ENCODE peak calls at places on chromosomes 3 and 15, in seven cellular contexts. One of them, this sample, is unnamed.

GRCh38 chr3:58074997-58075396 is 66.8 kb downstream of the FLNB start:
- DNase-seq in right lobe of liver: no peak
- DNase-seq in aorta: no peak
- DNase-seq in heart right ventricle: no peak
- DNase-seq in thoracic aorta: no peak
- DNase-seq in psoas muscle: no peak
- DNase-seq in Caco-2: no peak
- DNase-seq in this sample: no peak

GRCh38 chr3:193507566-193507965 is 47.1 kb downstream of the ATP13A4 start:
- DNase-seq in right lobe of liver: no peak
- DNase-seq in aorta: no peak
- DNase-seq in heart right ventricle: no peak
- DNase-seq in thoracic aorta: no peak
- DNase-seq in psoas muscle: no peak
- DNase-seq in Caco-2: no peak
- DNase-seq in this sample: no peak

GRCh38 chr3:81395739-81396138 is 365.7 kb downstream of the GBE1 start:
- DNase-seq in right lobe of liver: no peak
- DNase-seq in aorta: no peak
- DNase-seq in heart right ventricle: no peak
- DNase-seq in thoracic aorta: no peak
- DNase-seq in psoas muscle: no peak
- DNase-seq in Caco-2: no peak
- DNase-seq in this sample: no peak

GRCh38 chr15:78368115-78368514 is 28.0 kb downstream of the CRABP1 start:
- DNase-seq in right lobe of liver: no peak
- DNase-seq in aorta: no peak
- DNase-seq in heart right ventricle: no peak
- DNase-seq in thoracic aorta: no peak
- DNase-seq in psoas muscle: no peak
- DNase-seq in Caco-2: no peak
- DNase-seq in this sample: no peak

GRCh38 chr15:39135989-39136388 is 444.9 kb upstream of the THBS1 start:
- DNase-seq in right lobe of liver: no peak
- DNase-seq in aorta: no peak
- DNase-seq in heart right ventricle: no peak
- DNase-seq in thoracic aorta: no peak
- DNase-seq in psoas muscle: no peak
- DNase-seq in Caco-2: no peak
- DNase-seq in this sample: no peak

GRCh38 chr3:188786424-188786823 is 385.3 kb upstream of the TPRG1 start:
- DNase-seq in right lobe of liver: no peak
- DNase-seq in aorta: no peak
- DNase-seq in heart right ventricle: no peak
- DNase-seq in thoracic aorta: no peak
- DNase-seq in psoas muscle: no peak
- DNase-seq in Caco-2: no peak
- DNase-seq in this sample: no peak

GRCh38 chr3:121152573-121152972 is 244.6 kb downstream of the STXBP5L start:
- DNase-seq in right lobe of liver: no peak
- DNase-seq in aorta: no peak
- DNase-seq in heart right ventricle: no peak
- DNase-seq in thoracic aorta: no peak
- DNase-seq in psoas muscle: no peak
- DNase-seq in Caco-2: peak; percentile 2
- DNase-seq in this sample: no peak

GRCh38 chr3:73774645-73775044 is 149.9 kb upstream of the PDZRN3 start:
- DNase-seq in right lobe of liver: no peak
- DNase-seq in aorta: no peak
- DNase-seq in heart right ventricle: no peak
- DNase-seq in thoracic aorta: no peak
- DNase-seq in psoas muscle: no peak
- DNase-seq in Caco-2: no peak
- DNase-seq in this sample: no peak

GRCh38 chr3:87025636-87026035 is 34.7 kb upstream of the VGLL3 start:
- DNase-seq in right lobe of liver: no peak
- DNase-seq in aorta: no peak
- DNase-seq in heart right ventricle: no peak
- DNase-seq in thoracic aorta: no peak
- DNase-seq in psoas muscle: no peak
- DNase-seq in Caco-2: no peak
- DNase-seq in this sample: no peak

GRCh38 chr15:83656943-83657528 is 3.1 kb downstream of the ADAMTSL3 start:
- DNase-seq in right lobe of liver: peak; percentile 63
- DNase-seq in aorta: no peak
- DNase-seq in heart right ventricle: no peak
- DNase-seq in thoracic aorta: no peak
- DNase-seq in psoas muscle: no peak
- DNase-seq in Caco-2: peak; percentile 8
- DNase-seq in this sample: no peak
- H3K4me1 ChIP-seq in right lobe of liver: no peaks in the 10 kb centered on the region
- H3K4me1 ChIP-seq in aorta: peaks cover 7% of the 10 kb centered on the region
- H3K4me1 ChIP-seq in heart right ventricle: peaks cover 68% of the 10 kb centered on the region
- H3K4me1 ChIP-seq in thoracic aorta: peaks cover 14% of the 10 kb centered on the region
- H3K4me1 ChIP-seq in psoas muscle: no peaks in the 10 kb centered on the region
- H3K4me1 ChIP-seq in Caco-2: peaks cover 8% of the 10 kb centered on the region
- H3K4me1 ChIP-seq in this sample: no peaks in the 10 kb centered on the region

GRCh38 chr15:101168898-101169297 is 83.0 kb downstream of the CHSY1 start:
- DNase-seq in right lobe of liver: no peak
- DNase-seq in aorta: no peak
- DNase-seq in heart right ventricle: no peak
- DNase-seq in thoracic aorta: no peak
- DNase-seq in psoas muscle: no peak
- DNase-seq in Caco-2: no peak
- DNase-seq in this sample: no peak

GRCh38 chr15:101169457-101170071 is 82.3 kb downstream of the CHSY1 start:
- DNase-seq in right lobe of liver: no peak
- DNase-seq in aorta: peak; percentile 50
- DNase-seq in heart right ventricle: no peak
- DNase-seq in thoracic aorta: no peak
- DNase-seq in psoas muscle: peak; percentile 78
- DNase-seq in Caco-2: no peak
- DNase-seq in this sample: peak; percentile 30

GRCh38 chr15:101167791-101168462 is 83.9 kb downstream of the CHSY1 start:
- DNase-seq in right lobe of liver: peak; percentile 74
- DNase-seq in aorta: peak; percentile 94
- DNase-seq in heart right ventricle: peak; percentile 86
- DNase-seq in thoracic aorta: peak; percentile 77
- DNase-seq in psoas muscle: peak; percentile 83
- DNase-seq in Caco-2: no peak
- DNase-seq in this sample: peak; percentile 50

GRCh38 chr15:101167366-101167790 is 84.5 kb downstream of the CHSY1 start:
- DNase-seq in right lobe of liver: no peak
- DNase-seq in aorta: no peak
- DNase-seq in heart right ventricle: no peak
- DNase-seq in thoracic aorta: no peak
- DNase-seq in psoas muscle: no peak
- DNase-seq in Caco-2: no peak
- DNase-seq in this sample: no peak

DNA sequence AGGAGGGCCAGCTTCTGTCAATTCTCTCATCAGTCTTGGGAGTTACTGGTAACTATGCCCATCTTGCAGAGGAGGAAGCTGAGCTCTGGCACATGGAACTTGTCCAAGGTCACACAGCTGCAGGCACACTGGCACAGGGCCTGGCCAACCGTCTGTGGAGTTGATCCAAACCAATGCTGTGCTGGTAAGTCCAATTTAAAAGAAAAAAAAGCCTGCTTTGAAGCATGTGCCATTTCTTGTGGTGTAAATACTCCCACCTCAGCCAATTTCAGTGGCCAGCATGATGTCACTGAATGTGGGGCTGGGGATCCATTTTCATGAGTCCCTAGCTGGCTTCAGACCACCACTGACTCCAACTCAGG is 83.4 kb downstream of the CHSY1 start:
- DNase-seq in right lobe of liver: no peak
- DNase-seq in aorta: peak; percentile 90
- DNase-seq in heart right ventricle: no peak
- DNase-seq in thoracic aorta: peak; percentile 48
- DNase-seq in psoas muscle: peak; percentile 72
- DNase-seq in Caco-2: no peak
- DNase-seq in this sample: peak; percentile 26
- H3K4me1 ChIP-seq in right lobe of liver: no peaks in the 10 kb centered on the region
- H3K4me1 ChIP-seq in aorta: peaks cover 4% of the 10 kb centered on the region
- H3K4me1 ChIP-seq in heart right ventricle: peaks cover 59% of the 10 kb centered on the region
- H3K4me1 ChIP-seq in thoracic aorta: peaks cover 44% of the 10 kb centered on the region
- H3K4me1 ChIP-seq in psoas muscle: peaks cover 26% of the 10 kb centered on the region
- H3K4me1 ChIP-seq in Caco-2: no peaks in the 10 kb centered on the region
- H3K4me1 ChIP-seq in this sample: peaks cover 12% of the 10 kb centered on the region

GRCh38 chr3:46844851-46845250 is 18.4 kb downstream of the MYL3 start:
- DNase-seq in right lobe of liver: no peak
- DNase-seq in aorta: no peak
- DNase-seq in heart right ventricle: peak; percentile 11
- DNase-seq in thoracic aorta: no peak
- DNase-seq in psoas muscle: peak; percentile 34
- DNase-seq in Caco-2: no peak
- DNase-seq in this sample: no peak

GRCh38 chr3:46843508-46843907 is 19.7 kb downstream of the MYL3 start:
- DNase-seq in right lobe of liver: no peak
- DNase-seq in aorta: no peak
- DNase-seq in heart right ventricle: no peak
- DNase-seq in thoracic aorta: no peak
- DNase-seq in psoas muscle: no peak
- DNase-seq in Caco-2: no peak
- DNase-seq in this sample: no peak

GRCh38 chr3:46845860-46846623 is 17.2 kb downstream of the MYL3 start:
- DNase-seq in right lobe of liver: peak; percentile 84
- DNase-seq in aorta: peak; percentile 84
- DNase-seq in heart right ventricle: peak; percentile 68
- DNase-seq in thoracic aorta: peak; percentile 33
- DNase-seq in psoas muscle: peak; percentile 84
- DNase-seq in Caco-2: peak; percentile 54
- DNase-seq in this sample: peak; percentile 61

GRCh38 chr3:46845397-46845859 is 17.8 kb downstream of the MYL3 start:
- DNase-seq in right lobe of liver: no peak
- DNase-seq in aorta: no peak
- DNase-seq in heart right ventricle: peak; percentile 67
- DNase-seq in thoracic aorta: peak; percentile 41
- DNase-seq in psoas muscle: peak; percentile 87
- DNase-seq in Caco-2: no peak
- DNase-seq in this sample: no peak

GRCh38 chr3:46844397-46844796 is 18.8 kb downstream of the MYL3 start:
- DNase-seq in right lobe of liver: no peak
- DNase-seq in aorta: no peak
- DNase-seq in heart right ventricle: no peak
- DNase-seq in thoracic aorta: no peak
- DNase-seq in psoas muscle: peak; percentile 42
- DNase-seq in Caco-2: no peak
- DNase-seq in this sample: no peak
- H3K4me1 ChIP-seq in right lobe of liver: no peaks in the 10 kb centered on the region
- H3K4me1 ChIP-seq in aorta: no peaks in the 10 kb centered on the region
- H3K4me1 ChIP-seq in heart right ventricle: peaks cover 42% of the 10 kb centered on the region
- H3K4me1 ChIP-seq in thoracic aorta: peaks cover 10% of the 10 kb centered on the region
- H3K4me1 ChIP-seq in psoas muscle: peaks cover 9% of the 10 kb centered on the region
- H3K4me1 ChIP-seq in Caco-2: peaks cover 13% of the 10 kb centered on the region
- H3K4me1 ChIP-seq in this sample: peaks cover 25% of the 10 kb centered on the region

GRCh38 chr3:172515130-172515918 is 7.9 kb downstream of the TNFSF10 start:
- DNase-seq in right lobe of liver: no peak
- DNase-seq in aorta: no peak
- DNase-seq in heart right ventricle: no peak
- DNase-seq in thoracic aorta: no peak
- DNase-seq in psoas muscle: no peak
- DNase-seq in Caco-2: no peak
- DNase-seq in this sample: no peak
- H3K4me1 ChIP-seq in right lobe of liver: peaks cover 6% of the 10 kb centered on the region
- H3K4me1 ChIP-seq in aorta: no peaks in the 10 kb centered on the region
- H3K4me1 ChIP-seq in heart right ventricle: peaks cover 77% of the 10 kb centered on the region
- H3K4me1 ChIP-seq in thoracic aorta: no peaks in the 10 kb centered on the region
- H3K4me1 ChIP-seq in psoas muscle: peaks cover 14% of the 10 kb centered on the region
- H3K4me1 ChIP-seq in Caco-2: no peaks in the 10 kb centered on the region
- H3K4me1 ChIP-seq in this sample: peaks cover 52% of the 10 kb centered on the region

GRCh38 chr3:19799887-19800286 is 134.1 kb downstream of the EFHB start:
- DNase-seq in right lobe of liver: no peak
- DNase-seq in aorta: no peak
- DNase-seq in heart right ventricle: no peak
- DNase-seq in thoracic aorta: no peak
- DNase-seq in psoas muscle: no peak
- DNase-seq in Caco-2: no peak
- DNase-seq in this sample: no peak
- H3K4me1 ChIP-seq in right lobe of liver: no peaks in the 10 kb centered on the region
- H3K4me1 ChIP-seq in aorta: no peaks in the 10 kb centered on the region
- H3K4me1 ChIP-seq in heart right ventricle: no peaks in the 10 kb centered on the region
- H3K4me1 ChIP-seq in thoracic aorta: no peaks in the 10 kb centered on the region
- H3K4me1 ChIP-seq in psoas muscle: no peaks in the 10 kb centered on the region
- H3K4me1 ChIP-seq in Caco-2: no peaks in the 10 kb centered on the region
- H3K4me1 ChIP-seq in this sample: no peaks in the 10 kb centered on the region

GRCh38 chr3:171972965-171973364 is 66.4 kb upstream of the FNDC3B start:
- DNase-seq in right lobe of liver: peak; percentile 73
- DNase-seq in aorta: peak; percentile 75
- DNase-seq in heart right ventricle: peak; percentile 36
- DNase-seq in thoracic aorta: no peak
- DNase-seq in psoas muscle: peak; percentile 81
- DNase-seq in Caco-2: no peak
- DNase-seq in this sample: peak; percentile 11
- H3K4me1 ChIP-seq in right lobe of liver: no peaks in the 10 kb centered on the region
- H3K4me1 ChIP-seq in aorta: no peaks in the 10 kb centered on the region
- H3K4me1 ChIP-seq in heart right ventricle: peaks cover 20% of the 10 kb centered on the region
- H3K4me1 ChIP-seq in thoracic aorta: peaks cover 5% of the 10 kb centered on the region
- H3K4me1 ChIP-seq in psoas muscle: no peaks in the 10 kb centered on the region
- H3K4me1 ChIP-seq in Caco-2: no peaks in the 10 kb centered on the region
- H3K4me1 ChIP-seq in this sample: no peaks in the 10 kb centered on the region

This sample was measured in gastrocnemius medialis.